ENCODE peak calls at places on chromosomes 6 and 20, in eight cellular contexts. C is sigmoid colon, F is fibroblast of lung, Z is neuronal stem cell, M is SK-N-SH, Y is ovary, V is WERI-Rb-1, L is iPS DF 6.9. G is an unnamed sample.

GRCh38 chr20:50572922-50573777 is 63.0 kb downstream of the PTPN1 start:
- DNase-seq in C (peak), F (peak), Z (no peak), M (peak), Y (peak), V (no peak), L (no peak), G (no peak)

GRCh38 chr6:82072771-82073170 is 174.8 kb downstream of the IBTK start:
- DNase-seq in C (no peak), F (peak), Z (no peak), M (no peak), Y (no peak), V (no peak), L (no peak), G (no peak)

GRCh38 chr6:15575357-15576037 is 87.3 kb downstream of the DTNBP1 start:
- DNase-seq in C (no peak), F (no peak), Z (no peak), M (no peak), Y (no peak), V (no peak), L (no peak), G (no peak)

GRCh38 chr6:110816677-110817076 is 1.4 kb upstream of the CDK19 start:
- DNase-seq in C (no peak), F (no peak), Z (no peak), M (no peak), Y (no peak), V (no peak), L (no peak), G (no peak)

GRCh38 chr20:21395666-21396044 is 1.7 kb downstream of the NKX2-4 start:
- DNase-seq in C (no peak), F (peak), Z (no peak), M (no peak), Y (no peak), V (no peak), L (no peak), G (no peak)

GRCh38 chr20:4470375-4470774 is 251.3 kb upstream of the PRND start:
- DNase-seq in C (no peak), F (peak), Z (no peak), M (peak), Y (no peak), V (no peak), L (no peak), G (peak)

GRCh38 chr6:32393660-32394420 is 13.1 kb downstream of the BTNL2 start:
- DNase-seq in C (no peak), F (peak), Z (no peak), M (no peak), Y (no peak), V (peak), L (no peak), G (no peak)

GRCh38 chr6:145964948-145965366 is 799 bp upstream of the SHPRH start:
- DNase-seq in C (no peak), F (no peak), Z (no peak), M (no peak), Y (no peak), V (no peak), L (no peak), G (no peak)

GRCh38 chr6:54892831-54893230 is 46.3 kb downstream of the FAM83B start:
- DNase-seq in C (no peak), F (peak), Z (no peak), M (no peak), Y (no peak), V (no peak), L (no peak), G (no peak)

GRCh38 chr6:26333458-26334297 is 31.3 kb upstream of the BTN3A2 start:
- DNase-seq in C (no peak), F (no peak), Z (no peak), M (no peak), Y (no peak), V (no peak), L (no peak), G (no peak)

GRCh38 chr6:1598433-1598832 is 11.3 kb upstream of the FOXC1 start:
- DNase-seq in C (no peak), F (no peak), Z (no peak), M (no peak), Y (no peak), V (no peak), L (no peak), G (no peak)

GRCh38 chr6:55449219-55449618 is 122.0 kb downstream of the GFRAL start:
- DNase-seq in C (no peak), F (no peak), Z (no peak), M (no peak), Y (no peak), V (peak), L (peak), G (no peak)

GRCh38 chr6:170210026-170210390 is 80.9 kb downstream of the DLL1 start:
- DNase-seq in C (peak), F (no peak), Z (no peak), M (peak), Y (peak), V (no peak), L (no peak), G (no peak)

GRCh38 chr6:111809264-111809663 is 64.0 kb downstream of the FYN start:
- DNase-seq in C (no peak), F (peak), Z (no peak), M (no peak), Y (no peak), V (no peak), L (no peak), G (no peak)

GRCh38 chr6:151544453-151544852 is 50.6 kb downstream of the CCDC170 start:
- DNase-seq in C (no peak), F (peak), Z (no peak), M (no peak), Y (no peak), V (no peak), L (no peak), G (no peak)

GRCh38 chr6:33882154-33882553 is 78.4 kb upstream of the MLN start:
- DNase-seq in C (peak), F (no peak), Z (no peak), M (no peak), Y (no peak), V (no peak), L (no peak), G (no peak)

GRCh38 chr20:40197744-40198143 is 491.3 kb downstream of the MAFB start:
- DNase-seq in C (no peak), F (peak), Z (no peak), M (no peak), Y (no peak), V (no peak), L (no peak), G (no peak)

GRCh38 chr6:46719099-46719498 is 16.1 kb downstream of the PLA2G7 start:
- DNase-seq in C (no peak), F (peak), Z (no peak), M (no peak), Y (no peak), V (no peak), L (no peak), G (no peak)

GRCh38 chr6:122853259-122853995 is 64.4 kb downstream of the SMPDL3A start:
- DNase-seq in C (no peak), F (no peak), Z (no peak), M (no peak), Y (no peak), V (no peak), L (no peak), G (no peak)

GRCh38 chr6:138528986-138529385 is 29.7 kb upstream of the NHSL1 start:
- DNase-seq in C (no peak), F (no peak), Z (no peak), M (no peak), Y (no peak), V (no peak), L (no peak), G (no peak)

GRCh38 chr20:64168381-64169088 is 4.3 kb downstream of the MYT1 start:
- DNase-seq in C (no peak), F (no peak), Z (no peak), M (peak), Y (no peak), V (peak), L (no peak), G (no peak)

GRCh38 chr6:165634076-165634475 is 29.0 kb downstream of the PDE10A start:
- DNase-seq in C (no peak), F (no peak), Z (no peak), M (no peak), Y (no peak), V (no peak), L (no peak), G (no peak)

GRCh38 chr6:154297210-154297609 is 59.4 kb downstream of the IPCEF1 start:
- DNase-seq in C (no peak), F (no peak), Z (no peak), M (no peak), Y (no peak), V (no peak), L (no peak), G (no peak)

GRCh38 chr20:62360854-62361798 is 6.0 kb downstream of the LAMA5 start:
- DNase-seq in C (peak), F (no peak), Z (no peak), M (no peak), Y (peak), V (peak), L (no peak), G (no peak)

GRCh38 chr20:49310695-49311094 is 32.8 kb upstream of the ZNFX1 start:
- DNase-seq in C (no peak), F (peak), Z (no peak), M (no peak), Y (no peak), V (no peak), L (no peak), G (no peak)

GRCh38 chr6:106724848-106725247 is 95.5 kb downstream of the QRSL1 start:
- DNase-seq in C (no peak), F (no peak), Z (no peak), M (no peak), Y (no peak), V (no peak), L (no peak), G (no peak)

GRCh38 chr6:149231786-149232185 is 85.7 kb upstream of the TAB2 start:
- DNase-seq in C (no peak), F (no peak), Z (no peak), M (no peak), Y (peak), V (no peak), L (no peak), G (no peak)

GRCh38 chr6:1770435-1770843 is 160.7 kb downstream of the FOXC1 start:
- DNase-seq in C (no peak), F (peak), Z (no peak), M (no peak), Y (no peak), V (no peak), L (no peak), G (no peak)

GRCh38 chr6:116580198-116580597 is 8.9 kb downstream of the RWDD1 start:
- DNase-seq in C (no peak), F (peak), Z (no peak), M (no peak), Y (no peak), V (no peak), L (no peak), G (no peak)

GRCh38 chr20:2307136-2307535 is 11.3 kb downstream of the TGM3 start:
- DNase-seq in C (no peak), F (no peak), Z (no peak), M (no peak), Y (no peak), V (no peak), L (no peak), G (no peak)

GRCh38 chr6:103675807-103676406 is 1183.8 kb downstream of the HACE1 start:
- DNase-seq in C (no peak), F (no peak), Z (no peak), M (no peak), Y (no peak), V (no peak), L (no peak), G (no peak)

GRCh38 chr6:159444073-159444472 is 249.0 kb downstream of the SOD2 start:
- DNase-seq in C (no peak), F (no peak), Z (no peak), M (no peak), Y (no peak), V (no peak), L (no peak), G (no peak)

GRCh38 chr6:34182751-34183531 is 37.1 kb upstream of the GRM4 start:
- DNase-seq in C (no peak), F (no peak), Z (no peak), M (no peak), Y (no peak), V (no peak), L (no peak), G (peak)

GRCh38 chr6:90008908-90009501 is 114.7 kb downstream of the GJA10 start:
- DNase-seq in C (no peak), F (peak), Z (no peak), M (no peak), Y (no peak), V (no peak), L (no peak), G (no peak)

GRCh38 chr20:611843-612185 is 1.7 kb upstream of the TCF15 start:
- DNase-seq in C (no peak), F (no peak), Z (no peak), M (no peak), Y (no peak), V (no peak), L (no peak), G (no peak)

GRCh38 chr20:611047-611842 is 1.1 kb upstream of the TCF15 start:
- DNase-seq in C (no peak), F (no peak), Z (no peak), M (no peak), Y (no peak), V (no peak), L (no peak), G (no peak)

GRCh38 chr20:618980-619379 is 8.9 kb upstream of the TCF15 start:
- DNase-seq in C (no peak), F (no peak), Z (no peak), M (no peak), Y (no peak), V (no peak), L (no peak), G (no peak)

GRCh38 chr20:617934-618690 is 8.0 kb upstream of the TCF15 start:
- DNase-seq in C (no peak), F (no peak), Z (no peak), M (no peak), Y (no peak), V (no peak), L (no peak), G (no peak)

GRCh38 chr20:615494-615893 is 5.4 kb upstream of the TCF15 start:
- DNase-seq in C (no peak), F (no peak), Z (no peak), M (no peak), Y (no peak), V (no peak), L (no peak), G (no peak)
- H3K4me3 ChIP-seq in C (no peak), F (no peak), Z (no peak), M (no peak), Y (no peak), V (no peak), L (no peak), G (no peak)

GRCh38 chr6:4224082-4224978 is 89.0 kb upstream of the ECI2 start:
- DNase-seq in C (no peak), F (peak), Z (no peak), M (no peak), Y (no peak), V (peak), L (no peak), G (no peak)
- H3K27ac ChIP-seq in C (no peak), F (no peak), Z (no peak), M (no peak), Y (no peak), V (no peak), L (no peak), G (no peak)

DNA sequence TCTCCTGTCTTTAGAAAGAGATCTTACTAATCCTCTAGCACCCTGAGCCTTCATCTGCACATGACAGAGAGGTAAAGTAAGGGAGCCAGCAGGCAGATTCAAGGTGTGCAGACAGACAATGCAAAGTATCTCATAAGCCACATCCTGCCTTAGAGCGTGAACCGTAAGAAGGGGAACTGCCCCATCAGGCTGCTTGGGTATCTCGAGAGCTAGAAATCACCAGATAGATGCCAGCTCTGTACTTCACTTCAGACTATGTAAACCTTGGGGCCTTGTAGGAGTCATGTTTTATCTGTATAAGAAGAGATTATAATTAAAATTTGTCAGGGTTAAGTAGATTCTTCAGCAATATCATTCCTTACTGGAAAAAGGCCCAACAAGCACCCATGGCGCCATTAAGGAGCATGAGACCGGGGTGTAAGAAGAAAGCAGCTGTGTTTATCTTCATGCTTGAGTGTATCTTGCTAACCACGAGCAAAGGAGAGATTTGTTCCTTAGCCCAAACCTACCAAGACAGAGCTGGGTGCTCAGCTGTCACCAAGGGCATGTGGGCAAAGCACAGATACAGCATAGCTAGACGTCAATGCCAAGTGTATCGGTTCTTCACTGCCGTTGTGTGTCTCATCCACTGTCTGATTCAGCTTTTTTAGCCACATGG is 24.4 kb downstream of the CNR1 start:
- DNase-seq in C (no peak), F (no peak), Z (no peak), M (no peak), Y (no peak), V (peak), L (no peak), G (no peak)
- H3K4me3 ChIP-seq in C (no peak), F (no peak), Z (no peak), M (no peak), Y (no peak), V (no peak), L (no peak), G (no peak)

GRCh38 chr6:92522589-92522988 is 896.8 kb downstream of the EPHA7 start:
- DNase-seq in C (no peak), F (no peak), Z (no peak), M (no peak), Y (no peak), V (no peak), L (no peak), G (no peak)

GRCh38 chr6:92521553-92521952 is 897.8 kb downstream of the EPHA7 start:
- DNase-seq in C (no peak), F (peak), Z (no peak), M (no peak), Y (no peak), V (no peak), L (no peak), G (no peak)
- H3K27ac ChIP-seq in C (no peak), F (no peak), Z (no peak), M (no peak), Y (no peak), V (no peak), L (no peak), G (no peak)

DNA sequence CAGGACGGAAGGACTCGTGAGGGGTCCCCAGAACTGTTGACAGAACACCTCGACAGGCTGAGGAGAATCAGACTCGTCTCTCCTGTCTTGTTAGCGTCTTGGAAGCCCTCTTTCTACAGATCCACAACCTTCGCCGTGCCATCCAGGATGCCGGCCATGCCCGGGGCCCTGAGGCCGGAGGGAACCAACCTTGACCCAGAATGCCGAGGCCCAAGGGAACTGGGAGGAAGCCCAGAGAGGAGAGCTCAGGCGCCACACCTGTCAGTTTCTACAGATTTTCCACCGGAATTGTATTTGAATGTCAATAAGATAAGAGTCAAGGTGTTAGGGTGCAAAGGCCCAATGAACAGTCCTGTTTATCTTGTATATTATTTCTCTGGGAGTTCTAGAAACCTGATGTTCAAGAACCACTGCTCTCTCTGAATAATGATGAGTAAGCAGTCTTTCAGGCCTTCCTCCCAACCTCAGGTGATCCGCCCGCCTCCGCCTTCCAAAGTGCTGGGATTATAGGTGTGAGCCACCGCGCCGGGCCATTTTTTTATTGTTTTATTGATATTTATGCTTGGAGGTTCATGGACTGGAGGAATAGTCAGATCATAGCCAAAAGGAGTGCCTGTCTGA is 804 bp upstream of the ME1 start:
- DNase-seq in C (no peak), F (no peak), Z (no peak), M (no peak), Y (no peak), V (no peak), L (no peak), G (no peak)
- H3K4me3 ChIP-seq in C (peak), F (no peak), Z (no peak), M (peak), Y (peak), V (peak), L (peak), G (peak)

GRCh38 chr6:18656506-18656905 is 269.4 kb downstream of the RNF144B start:
- DNase-seq in C (no peak), F (no peak), Z (no peak), M (no peak), Y (no peak), V (peak), L (no peak), G (no peak)
- H3K27ac ChIP-seq in C (no peak), F (no peak), Z (no peak), M (no peak), Y (no peak), V (no peak), L (no peak), G (no peak)

DNA sequence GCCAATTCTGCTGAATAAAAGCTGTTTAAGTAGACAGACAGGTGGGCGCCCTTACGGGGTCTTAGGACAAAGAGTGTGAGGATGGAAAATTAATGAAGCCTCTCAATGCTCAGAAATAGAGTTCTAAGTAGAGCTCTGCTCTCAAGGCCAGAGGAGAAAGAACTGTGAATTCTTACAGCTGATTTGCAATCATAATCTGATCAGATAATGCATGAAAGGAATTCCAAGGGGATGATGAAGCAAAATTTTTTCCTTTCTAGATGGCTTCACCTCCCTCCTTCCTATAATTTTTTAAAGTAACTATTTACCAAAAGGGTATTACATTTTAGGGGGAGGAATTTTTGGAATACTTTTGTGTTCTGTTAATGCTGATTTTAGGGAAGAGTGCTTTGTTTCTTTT is 308.1 kb upstream of the HS3ST5 start:
- DNase-seq in C (no peak), F (peak), Z (no peak), M (no peak), Y (no peak), V (no peak), L (no peak), G (no peak)
- H3K4me3 ChIP-seq in C (no peak), F (no peak), Z (no peak), M (no peak), Y (no peak), V (no peak), L (no peak), G (no peak)